ENCODE peak calls at places on chromosome 14, in six cellular contexts. X is GM06990, Z is cardiac fibroblast, E is Calu3, T is stomach, N is tibial artery. S is an unnamed sample.

GRCh38 chr14:92948647-92949046 is 25.7 kb downstream of the CHGA start:
- DNase-seq in Z (no peak), N (no peak), T (no peak), E (no peak), X (no peak), S (no peak)

GRCh38 chr14:22131749-22132476 is 457.1 kb downstream of the DAD1 start:
- DNase-seq in T (no peak), Z (no peak), X (no peak), E (peak), N (no peak), S (peak)

GRCh38 chr14:49050836-49051235 is 535.3 kb downstream of the RPS29 start:
- DNase-seq in X (no peak), E (no peak), N (no peak), Z (no peak), T (no peak), S (no peak)

GRCh38 chr14:26281280-26281998 is 316.4 kb downstream of the NOVA1 start:
- DNase-seq in T (no peak), E (no peak), N (no peak), Z (peak), X (no peak), S (no peak)

GRCh38 chr14:34064349-34064748 is 113.5 kb upstream of the EGLN3 start:
- DNase-seq in X (no peak), N (peak), E (no peak), Z (peak), T (peak), S (no peak)

GRCh38 chr14:60087664-60088063 is 4.1 kb upstream of the PCNX4 start:
- DNase-seq in Z (no peak), E (no peak), X (no peak), N (no peak), T (no peak), S (no peak)

GRCh38 chr14:69398818-69399210 is 322 bp downstream of the SLC39A9 start:
- DNase-seq in X (no peak), N (no peak), E (no peak), T (no peak), Z (no peak), S (no peak)

GRCh38 chr14:71448431-71449315 is 483.6 kb upstream of the RGS6 start:
- DNase-seq in N (no peak), E (no peak), T (no peak), X (no peak), Z (no peak), S (no peak)

GRCh38 chr14:102320033-102320660 is 601 bp downstream of the ZNF839 start:
- DNase-seq in Z (peak), T (peak), X (peak), N (peak), E (peak), S (peak)

GRCh38 chr14:102215071-102215470 is 75.4 kb downstream of the WDR20 start:
- DNase-seq in Z (peak), T (no peak), X (no peak), E (no peak), N (no peak), S (no peak)

GRCh38 chr14:87049886-87050820 is 942.8 kb downstream of the GALC start:
- DNase-seq in E (peak), N (no peak), X (no peak), Z (peak), T (no peak), S (peak)
- TF ChIP-seq CTCF in E (peak), N (no peak), X (no peak), Z (peak), T (peak), S (peak)

DNA sequence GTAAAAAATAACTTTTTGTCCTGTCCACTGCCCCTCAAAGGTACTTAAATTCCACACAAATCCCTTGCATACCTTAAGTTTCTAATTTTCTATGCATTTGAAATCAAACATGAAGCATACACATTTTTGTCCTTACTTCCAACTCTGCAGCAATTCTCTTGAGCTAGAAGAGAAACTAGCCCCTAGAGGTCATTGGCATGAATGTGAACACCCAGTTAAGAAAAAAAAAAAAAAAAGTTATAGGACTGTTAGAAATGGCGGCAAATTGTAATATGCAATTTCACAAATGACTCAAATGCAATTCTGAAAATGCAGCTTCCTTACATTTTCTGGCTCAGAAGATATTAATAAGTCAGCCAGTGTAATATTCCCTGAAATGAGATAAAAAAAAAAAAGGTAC is 4.6 kb upstream of the ESR2 start:
- DNase-seq in E (no peak), T (no peak), N (no peak), Z (no peak), X (no peak), S (no peak)
- TF ChIP-seq CTCF in E (no peak), T (no peak), N (no peak), Z (no peak), X (peak), S (no peak)

DNA sequence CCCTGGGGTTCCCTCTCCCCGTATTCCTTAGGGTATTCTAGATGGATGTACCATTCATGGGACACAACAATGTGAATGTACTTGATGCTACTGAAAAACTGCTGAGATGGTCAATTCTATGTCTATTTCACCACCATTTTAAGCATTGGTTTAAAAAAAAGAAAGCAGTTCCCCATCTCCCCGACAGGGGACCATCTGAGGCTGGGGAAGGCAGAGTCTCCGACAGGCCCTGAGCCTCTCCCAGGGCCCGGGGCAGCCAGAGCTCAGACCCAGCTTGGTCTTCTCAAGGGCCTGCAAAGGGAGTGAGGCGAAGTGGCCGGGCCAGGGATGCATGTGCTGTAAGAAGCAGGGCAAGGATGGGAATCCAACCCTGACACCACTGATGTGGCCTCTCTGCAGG is 234.2 kb downstream of the BCL11B start:
- DNase-seq in T (peak), Z (no peak), E (no peak), X (no peak), N (no peak), S (no peak)
- TF ChIP-seq CTCF in T (no peak), Z (no peak), E (no peak), X (no peak), N (no peak), S (peak)

DNA sequence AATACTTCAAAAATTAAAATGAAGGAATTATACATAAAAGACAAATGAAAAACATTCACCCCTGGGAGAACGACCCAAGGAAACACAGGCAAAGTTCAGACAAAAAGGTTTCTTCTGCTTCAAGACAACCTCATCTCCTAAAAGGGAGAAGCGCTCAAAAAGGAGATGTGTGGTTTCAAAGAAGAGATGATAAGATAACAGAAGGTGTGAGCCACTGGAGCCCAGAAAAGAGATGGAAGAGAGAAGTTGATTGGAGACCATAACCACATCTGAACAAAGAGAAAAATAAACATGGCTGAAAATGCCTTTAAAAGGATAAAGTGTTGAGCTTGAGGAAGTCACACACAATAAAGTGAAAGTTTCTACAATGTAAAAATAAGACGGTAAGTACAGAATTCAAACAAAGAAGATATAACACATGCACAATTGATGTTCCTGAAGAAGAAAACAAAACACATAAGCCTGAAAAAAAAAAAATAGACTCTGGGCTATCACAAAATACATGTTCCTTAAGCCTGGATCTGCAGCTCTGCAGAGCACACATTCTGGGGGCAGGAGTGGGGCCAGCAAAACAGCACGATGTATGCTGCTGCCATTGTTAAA is 51.6 kb upstream of the C14orf180 start:
- DNase-seq in Z (no peak), E (no peak), T (no peak), N (no peak), X (no peak), S (no peak)
- TF ChIP-seq CTCF in Z (no peak), E (no peak), T (no peak), N (no peak), X (no peak), S (no peak)

DNA sequence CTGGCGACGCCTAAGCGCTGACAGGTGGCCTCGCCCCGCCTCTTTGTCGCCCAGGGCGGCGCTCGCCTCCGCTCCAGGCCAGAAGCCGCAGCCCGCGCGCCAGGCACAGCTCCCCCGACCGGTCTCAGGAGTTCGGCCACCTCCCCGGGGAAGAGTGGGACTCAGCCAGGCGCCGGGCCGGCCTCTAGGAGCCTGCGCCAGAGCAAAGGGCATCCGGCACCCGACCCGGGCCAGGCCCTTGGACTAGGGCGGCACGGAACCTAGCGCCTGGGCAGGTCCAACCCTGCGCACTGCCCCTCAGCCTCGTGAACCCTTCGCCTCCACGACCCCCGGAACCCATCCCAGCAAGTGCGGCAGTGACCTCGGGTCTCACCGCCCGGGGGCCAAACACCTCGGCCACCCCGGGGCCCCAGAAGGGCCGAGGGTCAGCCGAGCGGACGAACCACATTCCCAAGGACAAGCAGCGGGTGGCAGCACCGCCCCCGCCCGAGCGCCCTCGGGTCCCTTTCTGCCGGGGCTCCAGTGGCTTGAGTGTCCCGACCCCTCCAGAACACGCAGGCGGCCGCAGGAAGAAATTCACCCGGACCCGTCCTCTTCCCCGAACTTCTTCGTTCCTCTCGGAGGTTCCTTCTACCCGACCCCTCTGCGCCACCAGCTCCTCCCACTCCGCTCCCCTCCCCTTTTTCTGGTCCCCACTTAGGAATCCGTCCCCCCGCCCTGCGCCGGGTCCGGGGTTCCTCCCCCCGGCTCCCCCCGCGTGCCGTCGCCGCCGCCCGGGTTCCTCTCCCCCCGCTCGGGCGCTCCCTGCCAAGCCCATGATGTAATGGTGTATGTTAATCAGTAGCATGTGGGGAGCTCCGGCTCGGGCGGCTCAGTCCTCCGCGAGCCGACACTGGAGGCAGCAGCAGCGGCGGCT is 1.4 kb upstream of the SAMD4A start:
- DNase-seq in X (peak), Z (peak), E (peak), T (peak), N (peak), S (peak)
- TF ChIP-seq CTCF in X (peak), Z (no peak), E (no peak), T (peak), N (no peak), S (peak)

DNA sequence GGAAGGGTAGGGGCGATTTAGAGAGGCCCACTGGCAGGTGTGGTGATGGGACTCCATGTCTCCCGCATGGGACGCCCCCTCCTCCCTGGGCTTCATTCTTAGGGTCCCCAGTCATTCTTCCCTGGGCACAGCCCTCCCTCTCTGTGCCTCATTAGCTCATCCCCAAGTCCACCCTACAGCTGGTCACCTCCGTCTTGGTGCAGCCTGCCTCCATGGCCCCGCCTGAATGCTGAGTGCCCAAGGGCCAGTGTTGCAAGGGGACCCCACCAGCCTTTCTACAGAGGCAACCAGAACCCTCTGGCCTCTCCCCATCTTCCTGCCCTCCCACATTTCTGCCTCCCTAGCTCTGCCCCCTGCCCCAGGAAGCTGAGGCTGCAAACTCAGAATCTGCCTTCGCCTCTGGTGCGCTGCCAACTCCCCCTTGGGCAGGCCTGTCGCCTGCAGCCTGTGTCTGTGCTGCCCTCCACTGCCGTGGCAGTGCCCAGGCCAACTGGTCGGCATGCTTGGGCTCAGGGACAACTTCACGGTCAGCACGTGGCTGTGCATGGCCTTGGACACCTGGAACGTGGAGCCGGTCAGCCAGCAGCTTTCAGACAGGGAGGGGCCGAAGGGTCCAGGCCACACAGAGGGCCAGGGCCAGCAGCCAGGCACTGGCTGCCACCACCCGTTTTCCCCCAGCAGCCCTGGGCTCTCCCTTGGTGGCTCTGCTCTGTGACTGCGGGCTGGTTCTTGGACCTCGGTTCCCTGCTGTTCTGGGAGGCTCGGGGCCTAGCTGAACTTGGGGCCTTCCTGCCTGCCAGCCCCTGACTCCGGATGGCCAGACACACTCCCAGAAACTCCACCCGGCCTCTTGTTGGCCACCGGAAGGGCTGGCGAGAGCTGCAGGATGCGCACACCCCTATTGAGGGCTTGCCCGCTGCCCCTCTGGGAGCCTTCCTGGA is 33.9 kb upstream of the PPP1R13B start:
- DNase-seq in X (no peak), Z (no peak), N (no peak), T (peak), E (no peak), S (no peak)
- TF ChIP-seq CTCF in X (no peak), Z (no peak), N (no peak), T (no peak), E (no peak), S (no peak)

GRCh38 chr14:97306133-97306784 is 509.1 kb downstream of the VRK1 start:
- DNase-seq in Z (no peak), T (no peak), N (no peak), X (peak), E (no peak), S (no peak)

GRCh38 chr14:97298331-97298730 is 501.1 kb downstream of the VRK1 start:
- DNase-seq in X (no peak), T (no peak), Z (no peak), N (no peak), E (no peak), S (peak)

GRCh38 chr14:97298775-97299174 is 501.6 kb downstream of the VRK1 start:
- DNase-seq in N (no peak), E (no peak), T (no peak), Z (no peak), X (no peak), S (no peak)

GRCh38 chr14:97299661-97300060 is 502.5 kb downstream of the VRK1 start:
- DNase-seq in E (no peak), X (no peak), T (no peak), Z (no peak), N (no peak), S (no peak)

GRCh38 chr14:97301931-97302559 is 504.9 kb downstream of the VRK1 start:
- DNase-seq in N (no peak), Z (no peak), E (no peak), X (no peak), T (no peak), S (no peak)
- TF ChIP-seq CTCF in N (no peak), Z (no peak), E (no peak), X (peak), T (no peak), S (no peak)

GRCh38 chr14:75533791-75534190 is 11.5 kb downstream of the BATF start:
- DNase-seq in N (no peak), T (no peak), E (no peak), X (no peak), Z (no peak), S (no peak)

GRCh38 chr14:75527449-75528163 is 5.3 kb downstream of the BATF start:
- DNase-seq in Z (no peak), N (no peak), T (no peak), E (no peak), X (no peak), S (no peak)

GRCh38 chr14:75531256-75531655 is 9.0 kb downstream of the BATF start:
- DNase-seq in Z (no peak), T (no peak), X (no peak), N (no peak), E (no peak), S (no peak)

GRCh38 chr14:75535164-75535898 is 13.1 kb downstream of the BATF start:
- DNase-seq in T (no peak), Z (no peak), E (no peak), X (no peak), N (no peak), S (no peak)

GRCh38 chr14:75531660-75532317 is 9.5 kb downstream of the BATF start:
- DNase-seq in E (no peak), Z (peak), X (no peak), N (no peak), T (no peak), S (no peak)
- TF ChIP-seq CTCF in E (no peak), Z (no peak), X (no peak), N (no peak), T (no peak), S (no peak)

DNA sequence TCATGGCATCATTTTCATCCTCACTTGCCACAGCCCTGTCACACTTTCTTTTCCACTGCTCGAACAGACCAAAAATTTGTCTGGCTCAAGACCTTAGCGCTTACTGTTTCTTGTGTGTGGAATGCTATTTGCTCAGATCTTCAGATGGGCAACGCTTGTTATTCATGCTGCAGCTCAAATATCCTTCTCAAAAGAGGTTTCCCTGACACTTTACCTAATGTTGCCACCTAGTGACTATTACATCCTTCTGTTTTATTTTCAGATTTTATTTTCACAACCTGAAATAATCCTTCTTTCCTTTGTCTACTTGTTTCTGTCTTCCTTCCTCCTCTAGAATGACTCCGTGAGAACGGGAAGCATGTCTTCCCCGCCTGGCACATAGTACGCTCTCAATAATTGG is 5.6 kb downstream of the FBXO33 start:
- DNase-seq in Z (peak), E (no peak), T (no peak), X (no peak), N (no peak), S (no peak)
- TF ChIP-seq CTCF in Z (peak), E (no peak), T (no peak), X (no peak), N (peak), S (no peak)

GRCh38 chr14:65282909-65283253 is 129.6 kb upstream of the FUT8 start:
- DNase-seq in T (no peak), E (no peak), N (no peak), X (no peak), Z (no peak), S (no peak)

GRCh38 chr14:65281991-65282908 is 130.3 kb upstream of the FUT8 start:
- DNase-seq in N (no peak), T (no peak), Z (peak), E (no peak), X (no peak), S (no peak)

GRCh38 chr14:65287264-65288131 is 125.0 kb upstream of the FUT8 start:
- DNase-seq in X (peak), T (no peak), N (no peak), Z (no peak), E (no peak), S (no peak)

GRCh38 chr14:65290830-65291229 is 121.7 kb upstream of the FUT8 start:
- DNase-seq in X (no peak), E (peak), Z (peak), T (no peak), N (no peak), S (no peak)

DNA sequence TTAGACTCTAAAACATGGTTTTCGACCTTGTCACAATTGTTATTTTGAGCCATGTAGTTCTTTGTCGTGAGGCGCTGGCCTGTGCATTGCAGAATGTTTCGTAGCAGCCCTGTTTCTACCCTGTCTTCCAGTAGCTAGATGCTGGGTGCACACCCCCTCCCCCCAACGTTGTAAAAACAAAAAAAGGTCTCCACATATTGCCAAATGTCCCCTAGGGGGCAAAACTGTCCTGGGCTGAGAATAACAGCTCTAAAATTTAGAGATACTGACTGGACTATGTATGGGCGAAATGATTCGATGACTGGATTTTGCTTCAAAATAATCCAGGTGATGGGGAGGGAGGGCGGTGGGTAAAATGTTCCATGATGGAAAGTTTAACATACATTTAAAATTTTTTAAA is 126.1 kb upstream of the FUT8 start:
- DNase-seq in Z (no peak), T (peak), X (no peak), N (no peak), E (peak), S (no peak)
- TF ChIP-seq CTCF in Z (peak), T (no peak), X (peak), N (no peak), E (peak), S (no peak)